ENCODE peak calls at places on chromosomes 12 and 14, in nine cellular contexts. One of them, this sample, is unnamed.

GRCh38 chr14:33642080-33642479 is 308.8 kb downstream of the EGLN3 start:
- DNase-seq in H7: peak
- DNase-seq in fibroblast of lung: no peak
- DNase-seq in AG04450: no peak
- DNase-seq in neural progenitor cell: peak
- DNase-seq in bronchial epithelial cell: no peak
- DNase-seq in GM23248: no peak
- DNase-seq in sigmoid colon: no peak
- DNase-seq in retinal pigment epithelial cell: no peak
- DNase-seq in this sample: no peak

GRCh38 chr12:22100952-22101748 is 55.1 kb downstream of the CMAS start:
- DNase-seq in H7: peak
- DNase-seq in fibroblast of lung: peak
- DNase-seq in AG04450: peak
- DNase-seq in neural progenitor cell: peak
- DNase-seq in bronchial epithelial cell: peak
- DNase-seq in GM23248: peak
- DNase-seq in sigmoid colon: no peak
- DNase-seq in retinal pigment epithelial cell: no peak
- DNase-seq in this sample: no peak

GRCh38 chr12:113092478-113093408 is 36.2 kb downstream of the DTX1 start:
- DNase-seq in H7: peak
- DNase-seq in fibroblast of lung: no peak
- DNase-seq in AG04450: no peak
- DNase-seq in neural progenitor cell: peak
- DNase-seq in bronchial epithelial cell: peak
- DNase-seq in GM23248: peak
- DNase-seq in sigmoid colon: no peak
- DNase-seq in retinal pigment epithelial cell: no peak
- DNase-seq in this sample: peak

GRCh38 chr12:105945935-105946334 is 192.8 kb downstream of the NUAK1 start:
- DNase-seq in H7: no peak
- DNase-seq in fibroblast of lung: peak
- DNase-seq in AG04450: no peak
- DNase-seq in neural progenitor cell: no peak
- DNase-seq in bronchial epithelial cell: no peak
- DNase-seq in GM23248: no peak
- DNase-seq in sigmoid colon: no peak
- DNase-seq in retinal pigment epithelial cell: no peak
- DNase-seq in this sample: no peak

GRCh38 chr12:13142747-13143146 is 39.3 kb upstream of the GSG1 start:
- DNase-seq in H7: no peak
- DNase-seq in fibroblast of lung: no peak
- DNase-seq in AG04450: no peak
- DNase-seq in neural progenitor cell: no peak
- DNase-seq in bronchial epithelial cell: no peak
- DNase-seq in GM23248: no peak
- DNase-seq in sigmoid colon: peak
- DNase-seq in retinal pigment epithelial cell: no peak
- DNase-seq in this sample: no peak

GRCh38 chr14:61326847-61327246 is 5.5 kb downstream of the PRKCH start:
- DNase-seq in H7: peak
- DNase-seq in fibroblast of lung: no peak
- DNase-seq in AG04450: no peak
- DNase-seq in neural progenitor cell: no peak
- DNase-seq in bronchial epithelial cell: peak
- DNase-seq in GM23248: peak
- DNase-seq in sigmoid colon: peak
- DNase-seq in retinal pigment epithelial cell: no peak
- DNase-seq in this sample: peak

GRCh38 chr12:53365245-53365904 is 14.6 kb upstream of the SP1 start:
- DNase-seq in H7: no peak
- DNase-seq in fibroblast of lung: peak
- DNase-seq in AG04450: no peak
- DNase-seq in neural progenitor cell: no peak
- DNase-seq in bronchial epithelial cell: peak
- DNase-seq in GM23248: peak
- DNase-seq in sigmoid colon: no peak
- DNase-seq in retinal pigment epithelial cell: no peak
- DNase-seq in this sample: no peak

GRCh38 chr12:48925218-48925871 is at the start of gene FKBP11:
- DNase-seq in H7: peak
- DNase-seq in fibroblast of lung: peak
- DNase-seq in AG04450: no peak
- DNase-seq in neural progenitor cell: peak
- DNase-seq in bronchial epithelial cell: peak
- DNase-seq in GM23248: peak
- DNase-seq in sigmoid colon: peak
- DNase-seq in retinal pigment epithelial cell: no peak
- DNase-seq in this sample: peak

GRCh38 chr12:106147956-106148355 is 9.2 kb upstream of the NUAK1 start:
- DNase-seq in H7: no peak
- DNase-seq in fibroblast of lung: no peak
- DNase-seq in AG04450: no peak
- DNase-seq in neural progenitor cell: no peak
- DNase-seq in bronchial epithelial cell: no peak
- DNase-seq in GM23248: no peak
- DNase-seq in sigmoid colon: peak
- DNase-seq in retinal pigment epithelial cell: no peak
- DNase-seq in this sample: no peak

GRCh38 chr12:94100254-94100653 is 48.1 kb upstream of the PLXNC1 start:
- DNase-seq in H7: no peak
- DNase-seq in fibroblast of lung: peak
- DNase-seq in AG04450: no peak
- DNase-seq in neural progenitor cell: no peak
- DNase-seq in bronchial epithelial cell: peak
- DNase-seq in GM23248: peak
- DNase-seq in sigmoid colon: no peak
- DNase-seq in retinal pigment epithelial cell: no peak
- DNase-seq in this sample: no peak

GRCh38 chr14:74275265-74275841 is 27.4 kb downstream of the ABCD4 start:
- DNase-seq in H7: no peak
- DNase-seq in fibroblast of lung: peak
- DNase-seq in AG04450: peak
- DNase-seq in neural progenitor cell: no peak
- DNase-seq in bronchial epithelial cell: peak
- DNase-seq in GM23248: peak
- DNase-seq in sigmoid colon: no peak
- DNase-seq in retinal pigment epithelial cell: no peak
- DNase-seq in this sample: no peak

GRCh38 chr12:6921996-6922935 is 5.5 kb upstream of the ATN1 start:
- DNase-seq in H7: peak
- DNase-seq in fibroblast of lung: no peak
- DNase-seq in AG04450: no peak
- DNase-seq in neural progenitor cell: no peak
- DNase-seq in bronchial epithelial cell: no peak
- DNase-seq in GM23248: no peak
- DNase-seq in sigmoid colon: no peak
- DNase-seq in retinal pigment epithelial cell: no peak
- DNase-seq in this sample: peak

GRCh38 chr12:2267624-2268477 is 215.1 kb downstream of the CACNA1C start:
- DNase-seq in H7: peak
- DNase-seq in fibroblast of lung: peak
- DNase-seq in AG04450: no peak
- DNase-seq in neural progenitor cell: peak
- DNase-seq in bronchial epithelial cell: no peak
- DNase-seq in GM23248: peak
- DNase-seq in sigmoid colon: peak
- DNase-seq in retinal pigment epithelial cell: no peak
- DNase-seq in this sample: no peak

GRCh38 chr14:75979641-75980422 is 2.0 kb downstream of the TGFB3 start:
- DNase-seq in H7: peak
- DNase-seq in fibroblast of lung: no peak
- DNase-seq in AG04450: no peak
- DNase-seq in neural progenitor cell: no peak
- DNase-seq in bronchial epithelial cell: no peak
- DNase-seq in GM23248: peak
- DNase-seq in sigmoid colon: peak
- DNase-seq in retinal pigment epithelial cell: no peak
- DNase-seq in this sample: no peak
- H3K4me3 ChIP-seq in H7: no peak
- H3K4me3 ChIP-seq in fibroblast of lung: peak
- H3K4me3 ChIP-seq in AG04450: peak
- H3K4me3 ChIP-seq in neural progenitor cell: no peak
- H3K4me3 ChIP-seq in bronchial epithelial cell: no peak
- H3K4me3 ChIP-seq in GM23248: peak
- H3K4me3 ChIP-seq in sigmoid colon: peak
- H3K4me3 ChIP-seq in retinal pigment epithelial cell: no peak
- H3K4me3 ChIP-seq in this sample: peak

GRCh38 chr12:131831021-131831571 is 2.9 kb downstream of the MMP17 start:
- DNase-seq in H7: no peak
- DNase-seq in fibroblast of lung: peak
- DNase-seq in AG04450: no peak
- DNase-seq in neural progenitor cell: no peak
- DNase-seq in bronchial epithelial cell: no peak
- DNase-seq in GM23248: peak
- DNase-seq in sigmoid colon: peak
- DNase-seq in retinal pigment epithelial cell: no peak
- DNase-seq in this sample: no peak

GRCh38 chr12:131828671-131829350 is 618 bp downstream of the MMP17 start:
- DNase-seq in H7: peak
- DNase-seq in fibroblast of lung: no peak
- DNase-seq in AG04450: no peak
- DNase-seq in neural progenitor cell: peak
- DNase-seq in bronchial epithelial cell: no peak
- DNase-seq in GM23248: peak
- DNase-seq in sigmoid colon: no peak
- DNase-seq in retinal pigment epithelial cell: no peak
- DNase-seq in this sample: no peak

GRCh38 chr12:131829351-131829794 is 1.2 kb downstream of the MMP17 start:
- DNase-seq in H7: no peak
- DNase-seq in fibroblast of lung: peak
- DNase-seq in AG04450: no peak
- DNase-seq in neural progenitor cell: peak
- DNase-seq in bronchial epithelial cell: no peak
- DNase-seq in GM23248: peak
- DNase-seq in sigmoid colon: peak
- DNase-seq in retinal pigment epithelial cell: no peak
- DNase-seq in this sample: no peak

GRCh38 chr12:131830335-131831020 is 2.3 kb downstream of the MMP17 start:
- DNase-seq in H7: peak
- DNase-seq in fibroblast of lung: peak
- DNase-seq in AG04450: peak
- DNase-seq in neural progenitor cell: peak
- DNase-seq in bronchial epithelial cell: peak
- DNase-seq in GM23248: peak
- DNase-seq in sigmoid colon: peak
- DNase-seq in retinal pigment epithelial cell: no peak
- DNase-seq in this sample: peak

DNA sequence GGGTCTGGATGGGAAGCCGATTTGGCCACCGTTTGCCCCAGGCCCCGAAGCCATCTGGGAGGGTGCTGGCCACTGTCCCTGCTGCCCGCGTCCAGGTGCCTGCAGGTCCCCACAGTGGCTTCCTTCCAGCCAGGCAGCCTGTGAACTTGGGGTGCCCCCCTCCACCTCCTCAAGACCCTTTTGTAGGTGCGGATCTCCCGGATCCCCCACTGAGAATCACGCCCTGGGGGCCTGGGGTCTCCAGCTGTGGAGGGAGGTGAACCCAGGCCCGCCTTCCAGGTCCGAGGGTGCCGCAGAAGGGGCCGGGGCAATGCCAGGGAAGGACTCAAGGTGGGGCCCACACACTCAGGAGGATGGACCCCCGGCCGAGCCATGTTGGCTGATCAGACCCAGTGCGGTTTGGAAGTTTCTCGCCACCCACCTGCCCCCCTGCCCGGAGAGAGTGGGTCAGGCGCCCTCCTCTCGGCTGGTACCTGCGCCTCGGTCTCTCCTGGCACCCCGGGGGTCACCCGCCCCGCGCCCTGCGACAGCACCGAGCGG is 1.7 kb downstream of the MMP17 start:
- DNase-seq in H7: peak
- DNase-seq in fibroblast of lung: no peak
- DNase-seq in AG04450: no peak
- DNase-seq in neural progenitor cell: peak
- DNase-seq in bronchial epithelial cell: no peak
- DNase-seq in GM23248: peak
- DNase-seq in sigmoid colon: peak
- DNase-seq in retinal pigment epithelial cell: no peak
- DNase-seq in this sample: no peak
- H3K4me3 ChIP-seq in H7: peak
- H3K4me3 ChIP-seq in fibroblast of lung: peak
- H3K4me3 ChIP-seq in AG04450: peak
- H3K4me3 ChIP-seq in neural progenitor cell: peak
- H3K4me3 ChIP-seq in bronchial epithelial cell: peak
- H3K4me3 ChIP-seq in GM23248: peak
- H3K4me3 ChIP-seq in sigmoid colon: peak
- H3K4me3 ChIP-seq in retinal pigment epithelial cell: peak
- H3K4me3 ChIP-seq in this sample: peak

GRCh38 chr12:57603758-57604453 is 718 bp upstream of the DTX3 start:
- DNase-seq in H7: peak
- DNase-seq in fibroblast of lung: peak
- DNase-seq in AG04450: no peak
- DNase-seq in neural progenitor cell: no peak
- DNase-seq in bronchial epithelial cell: peak
- DNase-seq in GM23248: peak
- DNase-seq in sigmoid colon: peak
- DNase-seq in retinal pigment epithelial cell: no peak
- DNase-seq in this sample: no peak

GRCh38 chr12:57605308-57606015 is 838 bp downstream of the DTX3 start:
- DNase-seq in H7: peak
- DNase-seq in fibroblast of lung: no peak
- DNase-seq in AG04450: no peak
- DNase-seq in neural progenitor cell: peak
- DNase-seq in bronchial epithelial cell: no peak
- DNase-seq in GM23248: peak
- DNase-seq in sigmoid colon: no peak
- DNase-seq in retinal pigment epithelial cell: no peak
- DNase-seq in this sample: no peak

GRCh38 chr12:57603323-57603722 is 1.3 kb upstream of the DTX3 start:
- DNase-seq in H7: no peak
- DNase-seq in fibroblast of lung: no peak
- DNase-seq in AG04450: no peak
- DNase-seq in neural progenitor cell: no peak
- DNase-seq in bronchial epithelial cell: no peak
- DNase-seq in GM23248: no peak
- DNase-seq in sigmoid colon: no peak
- DNase-seq in retinal pigment epithelial cell: no peak
- DNase-seq in this sample: no peak

GRCh38 chr12:57606016-57606311 is 1.3 kb downstream of the DTX3 start:
- DNase-seq in H7: no peak
- DNase-seq in fibroblast of lung: no peak
- DNase-seq in AG04450: no peak
- DNase-seq in neural progenitor cell: no peak
- DNase-seq in bronchial epithelial cell: no peak
- DNase-seq in GM23248: no peak
- DNase-seq in sigmoid colon: no peak
- DNase-seq in retinal pigment epithelial cell: no peak
- DNase-seq in this sample: no peak

GRCh38 chr12:57604454-57605307 is at the start of gene DTX3:
- DNase-seq in H7: peak
- DNase-seq in fibroblast of lung: peak
- DNase-seq in AG04450: no peak
- DNase-seq in neural progenitor cell: peak
- DNase-seq in bronchial epithelial cell: no peak
- DNase-seq in GM23248: peak
- DNase-seq in sigmoid colon: peak
- DNase-seq in retinal pigment epithelial cell: peak
- DNase-seq in this sample: no peak
- H3K4me3 ChIP-seq in H7: peak
- H3K4me3 ChIP-seq in fibroblast of lung: peak
- H3K4me3 ChIP-seq in AG04450: peak
- H3K4me3 ChIP-seq in neural progenitor cell: peak
- H3K4me3 ChIP-seq in bronchial epithelial cell: peak
- H3K4me3 ChIP-seq in GM23248: peak
- H3K4me3 ChIP-seq in sigmoid colon: peak
- H3K4me3 ChIP-seq in retinal pigment epithelial cell: peak
- H3K4me3 ChIP-seq in this sample: peak

GRCh38 chr12:111768159-111768895 is 1.6 kb downstream of the ALDH2 start:
- DNase-seq in H7: no peak
- DNase-seq in fibroblast of lung: no peak
- DNase-seq in AG04450: no peak
- DNase-seq in neural progenitor cell: no peak
- DNase-seq in bronchial epithelial cell: no peak
- DNase-seq in GM23248: no peak
- DNase-seq in sigmoid colon: no peak
- DNase-seq in retinal pigment epithelial cell: no peak
- DNase-seq in this sample: no peak
- H3K4me3 ChIP-seq in H7: no peak
- H3K4me3 ChIP-seq in fibroblast of lung: peak
- H3K4me3 ChIP-seq in AG04450: peak
- H3K4me3 ChIP-seq in neural progenitor cell: peak
- H3K4me3 ChIP-seq in bronchial epithelial cell: peak
- H3K4me3 ChIP-seq in GM23248: no peak
- H3K4me3 ChIP-seq in sigmoid colon: peak
- H3K4me3 ChIP-seq in retinal pigment epithelial cell: no peak
- H3K4me3 ChIP-seq in this sample: peak